ENCODE peak calls at places on chromosomes 1 and 21, in six cellular contexts. N, D, O, L, E and Y are unnamed samples.

GRCh38 chr1:47656719-47657685 is 219.2 kb downstream of the FOXD2 start:
- DNase-seq in D (peak), O (no peak), L (no peak), N (no peak), E (no peak), Y (peak)

GRCh38 chr1:217373761-217374701 is 256.9 kb downstream of the GPATCH2 start:
- DNase-seq in D (no peak), N (no peak), O (no peak), L (no peak), E (no peak), Y (peak)

GRCh38 chr1:115717541-115717940 is 51.0 kb downstream of the CASQ2 start:
- DNase-seq in O (peak), L (no peak), D (peak), E (peak), N (no peak), Y (peak)

GRCh38 chr1:6512245-6512907 is 20.9 kb upstream of the PLEKHG5 start:
- DNase-seq in L (no peak), N (no peak), D (no peak), O (no peak), E (no peak), Y (no peak)

GRCh38 chr1:5444365-5444890 is 547.8 kb downstream of the NPHP4 start:
- DNase-seq in L (no peak), N (no peak), D (no peak), E (no peak), O (no peak), Y (no peak)

GRCh38 chr1:103467100-103467499 is 58.4 kb upstream of the RNPC3 start:
- DNase-seq in D (no peak), E (no peak), O (no peak), N (no peak), L (no peak), Y (no peak)

GRCh38 chr1:4637616-4638346 is 16.6 kb upstream of the AJAP1 start:
- DNase-seq in O (no peak), L (no peak), E (no peak), D (no peak), N (no peak), Y (peak)

GRCh38 chr1:84103197-84103992 is 40.7 kb upstream of the PRKACB start:
- DNase-seq in D (peak), O (peak), L (peak), E (peak), N (no peak), Y (peak)

GRCh38 chr1:241542199-241542907 is 10.2 kb downstream of the KMO start:
- DNase-seq in E (no peak), N (no peak), O (no peak), L (no peak), D (no peak), Y (no peak)

GRCh38 chr21:33406493-33406892 is 3.3 kb downstream of the IFNGR2 start:
- DNase-seq in E (no peak), N (no peak), O (no peak), D (no peak), L (no peak), Y (no peak)

GRCh38 chr21:33402011-33402979 is 918 bp upstream of the IFNGR2 start:
- DNase-seq in D (peak), E (peak), N (no peak), O (peak), L (peak), Y (peak)

GRCh38 chr21:33401617-33401967 is 1.6 kb upstream of the IFNGR2 start:
- DNase-seq in N (no peak), L (no peak), E (peak), O (peak), D (no peak), Y (no peak)

GRCh38 chr21:33403128-33403785 is at the start of gene IFNGR2:
- DNase-seq in L (peak), O (peak), N (no peak), E (no peak), D (no peak), Y (no peak)

GRCh38 chr21:33403786-33404571 is 766 bp downstream of the IFNGR2 start:
- DNase-seq in E (peak), L (peak), O (peak), N (no peak), D (peak), Y (peak)
- H3K18ac ChIP-seq in E (peak), L (peak), O (peak), N (peak), D (peak), Y (peak)

GRCh38 chr1:112852276-112852675 is 103.7 kb downstream of the SLC16A1 start:
- DNase-seq in E (peak), O (no peak), D (no peak), L (no peak), N (no peak), Y (no peak)

GRCh38 chr1:112852934-112853333 is 103.1 kb downstream of the SLC16A1 start:
- DNase-seq in L (no peak), D (no peak), N (no peak), O (no peak), E (no peak), Y (no peak)

GRCh38 chr1:112849425-112849966 is 106.5 kb downstream of the SLC16A1 start:
- DNase-seq in O (peak), L (peak), E (peak), D (peak), N (no peak), Y (peak)

GRCh38 chr1:112855152-112855836 is 100.7 kb downstream of the SLC16A1 start:
- DNase-seq in L (no peak), D (no peak), N (no peak), E (no peak), O (no peak), Y (no peak)

DNA sequence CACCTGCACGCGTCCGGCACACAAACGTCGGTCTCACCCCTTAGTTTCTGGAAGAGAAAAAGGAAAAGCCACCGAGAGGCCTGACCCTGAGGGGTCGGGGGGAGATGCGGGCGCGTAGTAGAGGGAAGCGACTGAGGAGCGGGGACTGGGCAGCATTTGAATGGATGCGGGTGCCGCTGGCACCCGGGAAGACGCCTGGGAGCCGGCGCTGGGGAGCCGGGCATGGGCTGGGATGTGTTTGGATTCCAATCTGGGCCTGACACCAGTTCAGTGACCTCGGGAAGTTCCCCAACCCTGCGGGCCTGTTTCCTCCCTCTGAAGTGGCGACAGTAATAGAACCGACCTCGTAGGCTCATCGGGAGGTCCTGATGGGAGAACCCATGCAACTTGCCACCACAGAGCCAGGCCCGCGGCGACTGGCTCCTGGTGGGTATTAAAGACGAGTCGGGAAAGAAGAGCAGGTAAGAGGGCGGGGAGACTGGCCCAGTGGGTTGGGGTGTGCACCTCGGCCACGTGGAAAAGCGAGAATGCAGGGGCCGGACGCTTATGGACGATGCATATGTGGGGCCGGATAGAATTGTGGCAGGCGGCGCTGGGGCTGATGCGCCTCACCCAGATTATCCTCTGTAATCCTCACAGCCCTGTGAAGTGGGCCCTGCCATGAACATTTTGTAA is 105.9 kb downstream of the SLC16A1 start:
- DNase-seq in E (peak), D (no peak), L (no peak), N (no peak), O (no peak), Y (peak)
- H2BK120ac ChIP-seq in E (peak), D (no peak), L (no peak), N (peak), O (no peak), Y (peak)

DNA sequence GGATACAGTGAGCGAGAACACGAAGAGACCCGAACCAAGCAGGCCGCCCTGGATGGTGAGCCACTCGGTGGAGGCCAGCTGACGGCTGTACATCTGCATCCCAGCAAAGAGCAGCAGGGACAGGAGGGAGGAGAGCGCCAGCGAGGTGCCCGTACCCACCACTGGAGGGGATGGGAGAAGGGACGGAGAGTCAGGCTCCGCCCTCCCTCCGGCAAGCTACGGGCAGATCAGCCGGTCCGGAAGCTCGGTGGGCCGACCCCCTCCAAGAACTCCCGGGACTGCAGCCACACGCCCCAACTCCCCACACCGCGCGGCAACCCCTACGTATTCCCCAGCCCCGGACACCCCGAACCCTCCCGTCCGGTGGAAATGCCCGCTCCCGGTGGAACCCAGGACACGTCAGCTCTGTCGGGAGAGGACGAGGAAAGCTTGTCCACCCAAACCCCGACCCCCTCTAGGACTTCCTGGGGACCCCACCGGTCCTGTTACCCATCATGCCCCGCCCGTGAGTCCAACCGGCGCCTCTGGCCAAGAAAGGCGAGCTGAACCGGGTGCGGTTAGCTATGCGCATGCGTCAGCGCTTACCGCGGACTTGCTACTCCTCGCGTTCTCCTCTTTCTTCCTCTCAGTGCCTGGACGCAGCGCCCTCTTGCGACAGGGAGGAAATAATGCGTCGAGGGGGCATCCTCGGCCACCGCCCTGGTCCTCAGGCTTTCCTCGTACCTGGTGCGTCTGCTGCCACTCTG is at the start of gene KRTCAP2:
- DNase-seq in N (peak), E (peak), L (peak), D (peak), O (peak), Y (peak)
- H2BK5ac ChIP-seq in N (peak), E (peak), L (peak), D (peak), O (peak), Y (no peak)

GRCh38 chr1:14726606-14727005 is 128.1 kb downstream of the KAZN start:
- DNase-seq in E (no peak), L (no peak), O (no peak), N (no peak), D (no peak), Y (peak)

GRCh38 chr1:14724697-14725096 is 126.2 kb downstream of the KAZN start:
- DNase-seq in O (no peak), L (no peak), D (no peak), N (no peak), E (no peak), Y (no peak)

GRCh38 chr1:14725641-14726213 is 127.2 kb downstream of the KAZN start:
- DNase-seq in D (no peak), L (no peak), O (no peak), N (peak), E (no peak), Y (peak)

GRCh38 chr1:14724234-14724633 is 125.7 kb downstream of the KAZN start:
- DNase-seq in N (no peak), D (no peak), E (no peak), L (no peak), O (no peak), Y (no peak)

DNA sequence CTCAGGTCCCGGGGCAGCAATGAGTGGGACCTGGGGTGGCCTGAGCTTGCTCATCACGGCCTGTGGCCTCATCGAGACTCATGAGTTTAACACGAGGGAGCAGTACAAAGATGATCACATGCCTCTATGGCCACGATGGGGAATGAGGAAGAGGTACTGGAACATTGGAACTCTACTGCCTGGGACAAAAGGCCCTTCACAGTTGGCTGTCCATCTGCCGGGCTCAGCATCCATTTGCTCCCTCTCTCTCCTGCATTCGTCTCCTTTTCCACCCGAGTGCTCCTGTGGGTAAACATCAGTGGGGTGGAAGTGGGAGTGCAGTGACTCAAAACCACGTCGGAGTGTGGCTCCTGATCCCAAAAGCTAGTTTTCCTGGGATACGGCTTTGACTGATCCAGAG is 124.9 kb downstream of the KAZN start:
- DNase-seq in L (no peak), O (no peak), N (no peak), D (no peak), E (no peak), Y (no peak)
- H3K18ac ChIP-seq in L (peak), O (no peak), N (peak), D (no peak), E (no peak), Y (no peak)

GRCh38 chr1:100892554-100892953 is 2.1 kb downstream of the EXTL2 start:
- DNase-seq in O (no peak), D (no peak), L (no peak), N (no peak), E (no peak), Y (no peak)

GRCh38 chr1:100893718-100894117 is 924 bp downstream of the EXTL2 start:
- DNase-seq in L (no peak), N (no peak), D (no peak), E (no peak), O (no peak), Y (no peak)

GRCh38 chr1:100896481-100896982 is 642 bp downstream of the SLC30A7 start:
- DNase-seq in E (peak), D (peak), O (peak), L (no peak), N (no peak), Y (peak)

GRCh38 chr1:100895540-100896480 is at the start of gene SLC30A7:
- DNase-seq in E (peak), O (peak), D (peak), N (peak), L (peak), Y (peak)

GRCh38 chr1:100894622-100895539 is at the start of gene EXTL2:
- DNase-seq in O (peak), D (peak), E (peak), L (peak), N (peak), Y (peak)
- H2BK120ac ChIP-seq in O (peak), D (peak), E (peak), L (no peak), N (no peak), Y (no peak)

DNA sequence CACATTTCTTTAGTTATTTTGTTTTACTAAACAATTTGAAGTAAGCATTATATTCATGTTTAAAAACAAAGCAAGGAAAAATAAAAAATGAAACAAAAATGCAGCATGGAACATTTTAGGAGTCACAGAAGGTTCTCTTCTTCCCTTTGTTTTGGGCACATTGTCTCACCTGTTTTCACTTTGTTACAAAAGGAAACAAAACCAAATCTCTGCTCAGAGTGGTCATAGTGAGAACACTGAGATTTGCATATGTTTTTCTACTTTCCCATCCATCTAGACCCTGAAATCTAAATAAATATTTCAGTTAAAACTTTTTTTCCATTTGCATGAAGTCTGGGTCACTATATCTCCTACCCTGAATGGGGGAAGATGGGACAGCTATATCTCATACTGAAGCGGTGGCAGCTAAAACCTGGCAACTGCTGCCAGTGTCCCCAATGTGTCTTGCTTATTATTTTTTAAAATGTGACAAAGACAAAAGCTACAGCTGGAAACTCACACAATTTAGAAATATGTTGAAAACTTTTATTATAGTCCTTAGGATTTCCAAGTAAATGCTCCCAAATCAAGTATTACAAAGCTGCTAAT is 3.5 kb downstream of the EXOC8 start:
- DNase-seq in L (no peak), O (no peak), D (no peak), E (no peak), N (no peak), Y (no peak)
- H2BK5ac ChIP-seq in L (no peak), O (no peak), D (no peak), E (no peak), N (no peak), Y (no peak)

DNA sequence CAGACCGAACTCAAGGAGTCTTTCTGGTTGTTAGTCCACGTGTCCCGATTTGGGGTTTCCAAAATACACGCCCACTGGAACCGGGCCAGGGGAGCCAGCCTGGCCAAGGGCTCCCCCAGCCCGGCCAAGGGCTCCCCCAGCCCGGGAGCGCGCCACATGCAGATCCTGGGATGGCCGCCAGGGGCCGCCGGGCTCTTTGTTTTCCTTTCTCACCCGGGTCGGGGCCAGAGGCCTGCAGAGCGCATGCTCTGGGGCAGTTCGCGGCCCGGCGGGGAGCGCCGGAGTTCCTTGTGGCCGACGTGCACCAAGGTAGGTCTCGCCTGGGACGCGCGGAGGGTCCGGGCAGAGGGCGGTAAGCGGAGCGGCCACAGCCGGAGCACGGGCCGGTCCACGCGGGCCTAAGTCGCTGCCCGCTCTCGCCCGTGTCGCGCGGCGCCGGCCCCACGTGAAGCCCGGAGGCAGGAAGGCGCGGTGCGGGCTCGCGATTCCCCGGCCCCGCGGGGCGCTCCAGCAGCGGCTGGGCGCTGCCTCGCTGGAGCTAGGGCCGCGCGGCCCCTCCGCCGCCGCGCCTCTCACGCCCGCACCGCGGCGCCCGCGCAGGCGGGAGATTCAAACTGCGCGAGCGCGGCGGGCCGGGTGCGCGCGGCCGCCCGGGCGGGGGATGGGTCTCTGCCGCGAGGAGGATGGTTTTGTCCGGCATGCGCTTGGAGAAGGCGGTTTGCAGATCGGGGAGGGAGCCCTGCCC is 12.3 kb downstream of the RCC1 start:
- DNase-seq in L (peak), D (peak), O (peak), N (no peak), E (peak), Y (peak)
- H3K18ac ChIP-seq in L (peak), D (no peak), O (peak), N (peak), E (peak), Y (peak)

GRCh38 chr1:224850446-224850845 is 79.0 kb upstream of the DNAH14 start:
- DNase-seq in D (no peak), O (no peak), L (no peak), N (no peak), E (no peak), Y (no peak)

GRCh38 chr1:224851850-224852261 is 77.6 kb upstream of the DNAH14 start:
- DNase-seq in E (no peak), O (no peak), D (no peak), L (no peak), N (no peak), Y (peak)

GRCh38 chr1:224851210-224851849 is 78.1 kb upstream of the DNAH14 start:
- DNase-seq in O (peak), E (no peak), D (peak), N (no peak), L (peak), Y (peak)

GRCh38 chr1:224846119-224846907 is 83.2 kb upstream of the DNAH14 start:
- DNase-seq in D (no peak), L (no peak), N (no peak), E (no peak), O (no peak), Y (no peak)
- H2BK120ac ChIP-seq in D (no peak), L (no peak), N (no peak), E (no peak), O (no peak), Y (no peak)

GRCh38 chr1:166197597-166197996 is 30.8 kb upstream of the FAM78B start:
- DNase-seq in E (no peak), L (no peak), D (no peak), N (no peak), O (no peak), Y (no peak)

GRCh38 chr1:166197141-166197540 is 30.3 kb upstream of the FAM78B start:
- DNase-seq in L (no peak), D (no peak), E (no peak), O (no peak), N (no peak), Y (no peak)

GRCh38 chr1:166200743-166201142 is 33.9 kb upstream of the FAM78B start:
- DNase-seq in L (no peak), O (no peak), D (no peak), E (no peak), N (no peak), Y (no peak)
- H2BK5ac ChIP-seq in L (no peak), O (no peak), D (no peak), E (no peak), N (no peak), Y (no peak)